ENCODE peak calls at places on chromosomes 2 and 18, in eight cellular contexts. I, G, M, D, K, E, F and S are unnamed samples.
A peak's percentile ranks its signal among the peaks of the same experiment; 100 is the strongest.

GRCh38 chr2:225779829-225780228 is 380.3 kb downstream of the NYAP2 start:
- DNase-seq in K (no peak), D (no peak), G (no peak), F (no peak), E (peak; percentile 61), I (no peak), M (no peak), S (no peak)

GRCh38 chr18:10471574-10471973 is 17.1 kb downstream of the APCDD1 start:
- DNase-seq in F (no peak), I (no peak), D (no peak), K (no peak), E (no peak), G (no peak), M (no peak), S (no peak)

GRCh38 chr18:58247363-58247834 is 203.4 kb downstream of the NEDD4L start:
- DNase-seq in M (peak; percentile 22), F (peak; percentile 65), D (no peak), G (no peak), E (no peak), I (no peak), K (no peak), S (peak; percentile 40)

GRCh38 chr2:171747371-171747770 is 60.1 kb downstream of the DYNC1I2 start:
- DNase-seq in F (no peak), G (no peak), K (no peak), D (no peak), E (no peak), I (no peak), M (no peak), S (no peak)

GRCh38 chr2:216860738-216861137 is 874 bp upstream of the TNP1 start:
- DNase-seq in D (no peak), I (no peak), E (peak; percentile 31), K (no peak), M (no peak), F (no peak), G (no peak), S (no peak)

GRCh38 chr2:41782306-41783158 is 265.3 kb upstream of the PKDCC start:
- DNase-seq in F (peak; percentile 18), G (peak; percentile 56), M (peak; percentile 65), E (peak; percentile 37), D (no peak), K (no peak), I (peak; percentile 10), S (peak; percentile 38)

GRCh38 chr2:194539436-194539835 is 1117.6 kb upstream of the SLC39A10 start:
- DNase-seq in K (no peak), M (no peak), G (no peak), E (no peak), F (no peak), I (no peak), D (no peak), S (peak; percentile 13)

GRCh38 chr18:74525741-74526140 is 8.6 kb upstream of the CNDP1 start:
- DNase-seq in D (no peak), K (no peak), M (no peak), I (no peak), F (no peak), E (no peak), G (no peak), S (no peak)

GRCh38 chr2:37355735-37356134 is 11.3 kb downstream of the QPCT start:
- DNase-seq in I (no peak), G (no peak), E (no peak), M (no peak), K (no peak), D (no peak), F (no peak), S (no peak)

GRCh38 chr2:48114256-48114655 is 208.0 kb upstream of the FBXO11 start:
- DNase-seq in D (no peak), E (peak; percentile 81), G (peak; percentile 91), K (no peak), F (no peak), I (peak; percentile 55), M (peak; percentile 80), S (no peak)

GRCh38 chr2:104965900-104966299 is 72.0 kb upstream of the MRPS9 start:
- DNase-seq in D (no peak), G (no peak), F (no peak), I (no peak), K (no peak), M (no peak), E (no peak), S (no peak)

GRCh38 chr2:193240752-193241151 is 1046.0 kb upstream of the TMEFF2 start:
- DNase-seq in F (no peak), D (no peak), G (peak; percentile 2), I (no peak), E (no peak), M (no peak), K (no peak), S (no peak)

GRCh38 chr2:20015482-20016083 is 3.1 kb upstream of the MATN3 start:
- DNase-seq in F (no peak), D (no peak), G (peak; percentile 70), K (no peak), M (peak; percentile 73), I (no peak), E (peak; percentile 67), S (no peak)
- TF ChIP-seq CTCF in F (peak; percentile 84), D (peak; percentile 65), G (peak; percentile 84), K (peak; percentile 48), M (peak; percentile 31), I (peak; percentile 37), E (peak; percentile 49), S (peak; percentile 60)

GRCh38 chr2:65790676-65790935 is 358.2 kb upstream of the SPRED2 start:
- DNase-seq in E (no peak), D (no peak), F (no peak), G (no peak), K (no peak), I (no peak), M (no peak), S (no peak)

GRCh38 chr2:65786001-65786400 is 353.6 kb upstream of the SPRED2 start:
- DNase-seq in G (no peak), K (no peak), F (no peak), D (no peak), E (no peak), M (no peak), I (no peak), S (no peak)

GRCh38 chr2:65786765-65787164 is 354.4 kb upstream of the SPRED2 start:
- DNase-seq in M (no peak), D (no peak), K (no peak), E (no peak), G (no peak), I (no peak), F (no peak), S (no peak)

GRCh38 chr2:65788556-65788955 is 356.2 kb upstream of the SPRED2 start:
- DNase-seq in K (no peak), E (no peak), F (no peak), M (no peak), D (no peak), G (no peak), I (no peak), S (peak; percentile 13)

DNA sequence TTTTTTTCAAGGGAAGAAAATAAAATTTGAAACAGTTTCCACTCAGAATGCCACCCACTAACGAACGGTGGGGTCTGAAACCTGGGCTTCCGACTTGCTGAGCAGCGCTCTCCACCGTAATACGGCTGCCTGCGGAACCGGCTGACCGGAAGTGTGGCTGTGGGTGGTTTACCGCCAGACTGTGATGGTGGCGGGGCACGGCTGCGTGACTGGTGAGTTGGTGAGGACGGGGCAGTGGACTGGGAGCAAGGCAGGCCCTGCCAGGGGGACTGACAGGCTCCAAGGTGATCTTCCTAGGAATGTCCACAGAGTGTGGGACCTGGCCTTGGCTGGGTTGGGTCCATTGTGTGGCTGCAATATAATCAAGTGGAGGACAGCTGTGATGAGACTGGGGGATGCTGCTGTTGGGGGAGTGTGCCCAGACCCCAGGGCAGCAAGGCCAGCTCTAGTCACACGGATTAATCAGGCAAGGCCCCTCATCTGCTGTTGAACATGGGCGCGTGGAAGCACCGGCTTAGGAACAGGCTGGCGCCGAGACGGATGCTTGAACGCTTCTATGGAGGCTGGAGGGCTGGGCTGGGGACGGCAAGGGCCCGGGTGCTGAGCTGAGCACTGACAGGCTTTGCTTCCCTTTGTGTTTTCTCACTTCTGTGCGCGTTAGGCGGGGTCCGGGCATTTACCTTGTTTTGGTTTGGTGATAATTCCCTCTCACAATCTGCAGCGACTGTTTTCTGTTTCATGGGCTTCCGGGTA is 357.7 kb upstream of the SPRED2 start:
- DNase-seq in F (no peak), K (no peak), I (no peak), D (no peak), M (no peak), G (no peak), E (no peak), S (no peak)
- TF ChIP-seq CTCF in F (no peak), K (no peak), I (no peak), D (no peak), M (no peak), G (no peak), E (no peak), S (no peak)

DNA sequence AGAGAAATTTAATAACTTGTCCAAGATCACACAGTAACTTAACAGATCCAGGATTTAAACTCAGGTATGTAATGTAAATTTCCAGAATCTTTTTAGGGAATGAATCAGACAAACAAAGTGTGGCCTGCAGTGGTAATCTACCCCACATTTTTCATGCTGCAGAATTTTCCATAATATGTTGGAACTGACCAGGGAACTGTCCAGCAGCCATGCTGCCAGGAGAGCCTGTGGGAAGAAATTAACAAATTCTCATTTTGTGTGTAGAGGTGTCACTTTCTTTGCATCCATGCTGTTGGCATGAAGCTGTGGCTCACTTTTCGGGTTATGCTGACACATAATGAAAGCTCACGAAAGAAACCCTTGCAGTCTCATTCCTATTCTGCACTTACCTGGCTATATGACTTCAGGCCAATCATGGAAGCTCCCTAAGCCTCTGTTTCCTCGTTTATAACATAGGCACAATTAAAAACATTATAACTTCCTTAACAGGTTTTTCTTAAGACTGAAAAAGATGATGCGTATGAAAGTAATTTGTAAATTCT is 54.7 kb downstream of the CDKL4 start:
- DNase-seq in M (peak; percentile 4), I (no peak), F (no peak), G (no peak), D (no peak), E (no peak), K (no peak), S (no peak)
- TF ChIP-seq CTCF in M (no peak), I (no peak), F (no peak), G (no peak), D (no peak), E (no peak), K (no peak), S (no peak)

GRCh38 chr2:74869522-74869921 is 35.6 kb downstream of the HK2 start:
- DNase-seq in M (no peak), E (no peak), F (no peak), G (no peak), D (no peak), I (no peak), K (no peak), S (no peak)
- TF ChIP-seq CTCF in M (no peak), E (no peak), F (no peak), G (no peak), D (no peak), I (no peak), K (no peak), S (no peak)

GRCh38 chr2:112481050-112481527 is 867 bp upstream of the TTL start:
- DNase-seq in D (peak; percentile 89), I (peak; percentile 91), E (peak; percentile 74), F (peak; percentile 89), K (peak; percentile 87), M (peak; percentile 94), G (peak; percentile 87), S (peak; percentile 83)
- TF ChIP-seq CTCF in D (peak; percentile 82), I (peak; percentile 67), E (peak; percentile 74), F (no peak), K (peak; percentile 87), M (peak; percentile 82), G (peak; percentile 70), S (peak; percentile 53)

DNA sequence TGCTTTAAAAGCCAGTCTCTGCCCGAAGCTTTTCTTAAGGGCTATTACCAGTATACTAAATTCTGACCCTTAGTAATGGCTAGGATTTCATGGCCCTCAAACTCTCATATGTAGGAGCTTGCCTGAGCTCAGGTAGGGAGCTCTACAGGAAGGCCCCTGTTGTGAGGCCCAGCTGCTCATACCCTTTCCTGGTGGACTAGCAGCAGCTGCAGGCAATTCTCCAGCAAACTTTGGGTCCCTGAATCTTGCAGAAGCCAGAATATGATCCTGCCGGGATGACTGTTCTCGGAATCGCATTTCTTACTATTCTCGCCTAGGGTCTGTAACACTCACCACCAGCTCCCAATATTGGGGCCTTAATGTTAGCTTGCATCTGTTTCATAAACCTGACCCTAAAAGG is 106.4 kb upstream of the SERTAD2 start:
- DNase-seq in F (no peak), D (no peak), G (no peak), M (no peak), I (no peak), E (no peak), K (no peak), S (no peak)
- TF ChIP-seq CTCF in F (no peak), D (no peak), G (no peak), M (no peak), I (no peak), E (no peak), K (no peak), S (no peak)